ENCODE peak calls at places on chromosome 6, in four cellular contexts. U is A549, Y is tibial artery, A is H9. I is an unnamed sample. For H3K4me1, the result is how much of the 10 kb centered on the place peaks cover.

GRCh38 chr6:111057074-111057752 is 30.1 kb upstream of the SLC16A10 start:
- DNase-seq in U (peak), Y (no peak), A (no peak), I (no peak)

GRCh38 chr6:117168296-117169059 is 96.9 kb upstream of the VGLL2 start:
- DNase-seq in U (no peak), Y (no peak), A (no peak), I (no peak)

GRCh38 chr6:3750324-3751018 is 1.0 kb downstream of the PXDC1 start:
- DNase-seq in U (no peak), Y (peak), A (peak), I (peak)

GRCh38 chr6:157181649-157182048 is 141.7 kb downstream of the TMEM242 start:
- DNase-seq in U (peak), Y (no peak), A (no peak), I (no peak)

GRCh38 chr6:142822882-142823578 is 121.9 kb downstream of the HIVEP2 start:
- DNase-seq in U (peak), Y (no peak), A (peak), I (no peak)

GRCh38 chr6:4466260-4466659 is 309.9 kb upstream of the CDYL start:
- DNase-seq in U (no peak), Y (peak), A (no peak), I (no peak)

GRCh38 chr6:111230351-111231077 is 143.2 kb downstream of the SLC16A10 start:
- DNase-seq in U (no peak), Y (no peak), A (no peak), I (no peak)

GRCh38 chr6:152635949-152636674 is 1.1 kb downstream of the SYNE1 start:
- DNase-seq in U (no peak), Y (no peak), A (peak), I (no peak)

GRCh38 chr6:133817460-133818047 is 71.4 kb upstream of the TCF21 start:
- DNase-seq in U (no peak), Y (no peak), A (peak), I (no peak)

GRCh38 chr6:63486196-63486595 is 86.1 kb upstream of the LOC128125822 start:
- DNase-seq in U (no peak), Y (no peak), A (no peak), I (no peak)

GRCh38 chr6:64104051-64104450 is 468.4 kb downstream of the PHF3 start:
- DNase-seq in U (no peak), Y (no peak), A (no peak), I (no peak)

GRCh38 chr6:161418458-161418945 is 144.6 kb upstream of the AGPAT4 start:
- DNase-seq in U (peak), Y (peak), A (no peak), I (no peak)

GRCh38 chr6:65786815-65787214 is 79.8 kb upstream of the EYS start:
- DNase-seq in U (no peak), Y (no peak), A (no peak), I (no peak)

GRCh38 chr6:16206595-16207037 is 31.8 kb upstream of the GMPR start:
- DNase-seq in U (peak), Y (peak), A (peak), I (no peak)

GRCh38 chr6:105675715-105676397 is 273.0 kb upstream of the PREP start:
- DNase-seq in U (peak), Y (no peak), A (no peak), I (no peak)

GRCh38 chr6:48036316-48036715 is 74.7 kb downstream of the PTCHD4 start:
- DNase-seq in U (no peak), Y (no peak), A (no peak), I (no peak)

GRCh38 chr6:93794161-93794560 is 374.8 kb upstream of the EPHA7 start:
- DNase-seq in U (no peak), Y (no peak), A (no peak), I (no peak)

GRCh38 chr6:149754573-149754972 is 5.0 kb downstream of the PCMT1 start:
- DNase-seq in U (no peak), Y (no peak), A (no peak), I (no peak)

GRCh38 chr6:149752600-149752999 is 3.1 kb downstream of the PCMT1 start:
- DNase-seq in U (no peak), Y (no peak), A (no peak), I (no peak)

GRCh38 chr6:149751239-149751638 is 1.7 kb downstream of the PCMT1 start:
- DNase-seq in U (no peak), Y (no peak), A (no peak), I (no peak)

GRCh38 chr6:149756261-149756636 is 6.7 kb downstream of the PCMT1 start:
- DNase-seq in U (no peak), Y (no peak), A (no peak), I (no peak)

GRCh38 chr6:149755300-149756260 is 6.0 kb downstream of the PCMT1 start:
- DNase-seq in U (no peak), Y (no peak), A (no peak), I (no peak)
- H3K4me1 ChIP-seq in U (under half), Y (under half), A (under half), I (under half)

GRCh38 chr6:73564578-73565345 is 43.9 kb upstream of the EEF1A1 start:
- DNase-seq in U (no peak), Y (no peak), A (no peak), I (no peak)

GRCh38 chr6:73562557-73562956 is 41.7 kb upstream of the EEF1A1 start:
- DNase-seq in U (no peak), Y (no peak), A (no peak), I (no peak)

GRCh38 chr6:73560853-73561407 is 40.1 kb upstream of the EEF1A1 start:
- DNase-seq in U (no peak), Y (no peak), A (no peak), I (no peak)

GRCh38 chr6:73556796-73557195 is 36.0 kb upstream of the EEF1A1 start:
- DNase-seq in U (no peak), Y (no peak), A (no peak), I (no peak)

DNA sequence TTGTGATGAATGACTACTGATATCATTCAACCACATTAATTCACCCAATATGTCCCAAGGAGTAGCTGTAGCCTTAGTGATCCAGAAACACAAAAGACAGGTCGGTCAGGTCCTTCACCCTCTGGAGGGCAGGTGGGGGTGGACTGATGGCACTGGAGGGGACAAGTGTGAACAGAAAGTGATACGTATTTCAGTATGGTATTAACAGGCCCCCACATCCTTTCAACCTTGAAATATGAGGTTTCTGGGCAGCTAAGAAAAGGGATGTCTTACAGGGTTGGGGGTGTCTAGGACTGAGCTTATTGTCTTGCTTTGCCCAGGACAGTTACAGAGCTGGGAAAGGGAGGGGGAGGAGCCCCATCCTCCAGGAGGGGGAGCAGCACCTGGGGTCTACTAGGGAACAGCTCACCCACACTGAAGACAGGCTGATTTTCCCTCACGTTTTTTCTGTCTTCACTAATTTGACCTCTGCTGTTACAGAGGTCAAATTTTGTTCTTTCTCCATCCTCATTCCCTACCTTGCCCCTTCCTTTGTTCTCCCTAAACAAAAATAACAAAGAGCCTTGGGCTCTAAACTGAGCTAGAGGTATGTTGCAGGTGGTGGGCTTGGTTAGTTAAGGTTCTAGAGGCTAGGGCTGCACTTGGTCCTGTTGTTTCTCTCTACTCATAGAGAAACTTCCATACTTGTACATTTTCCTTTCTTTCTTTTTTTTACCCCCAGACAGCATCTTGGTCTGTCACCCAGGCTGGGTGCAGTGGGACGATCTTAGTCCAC is 38.0 kb upstream of the EEF1A1 start:
- DNase-seq in U (no peak), Y (no peak), A (peak), I (no peak)
- H3K27ac ChIP-seq in U (peak), Y (no peak), A (no peak), I (no peak)

GRCh38 chr6:26311385-26312095 is 53.5 kb upstream of the BTN3A2 start:
- DNase-seq in U (peak), Y (no peak), A (peak), I (no peak)
- TF ChIP-seq CTCF in U (no peak), Y (no peak), A (no peak), I (no peak)

GRCh38 chr6:88722691-88723090 is 240.7 kb downstream of the RNGTT start:
- DNase-seq in U (no peak), Y (no peak), A (no peak), I (no peak)

GRCh38 chr6:88728756-88729155 is 234.7 kb downstream of the RNGTT start:
- DNase-seq in U (no peak), Y (no peak), A (peak), I (no peak)

GRCh38 chr6:88730602-88731001 is 232.8 kb downstream of the RNGTT start:
- DNase-seq in U (peak), Y (no peak), A (peak), I (no peak)

DNA sequence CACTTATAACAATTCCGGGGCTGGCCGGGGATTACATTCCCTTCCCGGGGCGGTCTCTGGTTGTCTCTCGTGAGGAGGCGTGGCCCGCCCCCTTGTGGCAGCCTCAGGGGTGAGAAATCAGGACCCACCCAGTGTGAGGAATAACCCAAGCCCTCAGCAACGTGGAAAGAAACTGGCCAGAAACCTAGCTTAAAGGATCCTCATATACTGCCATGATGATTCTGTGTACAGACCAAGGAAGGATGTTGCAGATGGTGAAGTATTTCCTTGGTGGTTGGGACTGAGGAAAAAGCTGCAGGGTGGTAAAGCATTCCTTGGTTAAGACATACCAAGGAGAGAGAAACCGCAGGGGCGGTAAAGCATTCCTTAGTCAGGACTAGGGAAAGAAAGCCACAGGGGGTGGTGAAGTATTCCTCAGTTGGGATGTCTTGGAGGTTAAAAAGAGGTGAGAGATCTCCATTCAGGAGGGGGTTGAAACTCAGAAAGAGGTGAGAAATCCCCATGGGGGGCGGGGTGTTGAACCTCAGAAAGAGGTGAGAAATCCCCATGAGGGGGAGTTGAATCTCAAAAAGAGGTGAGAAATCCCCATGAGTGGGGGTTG is 238.2 kb downstream of the RNGTT start:
- DNase-seq in U (no peak), Y (peak), A (peak), I (no peak)
- H3K4me1 ChIP-seq in U (under half), Y (under half), A (under half), I (under half)

DNA sequence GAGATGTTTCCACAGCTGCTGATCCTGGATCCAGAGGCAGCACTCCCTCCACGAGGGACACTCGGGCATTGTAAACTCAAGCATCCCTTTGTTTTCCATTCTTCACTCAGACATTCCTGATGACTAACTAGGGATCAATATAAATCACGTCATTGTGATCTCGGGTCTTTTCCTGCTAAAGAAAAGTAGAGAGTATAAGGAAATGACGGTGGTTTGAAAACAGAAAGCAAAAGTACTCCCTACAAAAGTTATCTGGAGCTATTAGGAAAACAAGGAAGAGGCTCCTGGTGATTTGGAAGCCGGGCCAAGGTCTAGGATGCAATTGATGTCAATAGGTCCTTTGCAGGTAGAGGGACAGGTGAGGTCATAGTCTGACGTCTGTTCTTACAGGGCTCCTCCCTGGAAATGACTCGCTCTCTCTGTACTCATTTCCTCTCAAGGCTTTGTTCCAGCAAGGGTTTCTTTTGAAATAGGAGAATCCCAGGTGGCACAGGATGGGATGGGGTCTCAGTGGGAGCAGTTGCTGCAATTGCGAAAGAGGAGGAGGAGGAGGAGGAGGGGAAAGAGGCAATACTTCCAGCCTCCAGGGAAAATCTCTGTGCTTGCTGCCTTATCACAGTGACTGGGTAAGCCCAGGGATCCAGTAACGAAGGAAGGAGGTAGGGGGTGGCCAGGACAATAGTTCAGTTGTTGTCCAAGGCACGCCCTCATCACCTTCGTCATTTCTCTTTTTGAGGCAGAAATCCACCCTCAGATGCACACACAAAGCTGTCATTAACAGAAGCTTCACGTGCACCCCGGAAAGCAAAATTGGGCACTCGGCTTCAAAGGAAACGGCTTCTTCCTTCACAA is 222.9 kb downstream of the LY86 start:
- DNase-seq in U (peak), Y (no peak), A (peak), I (no peak)
- H3K27ac ChIP-seq in U (peak), Y (no peak), A (no peak), I (no peak)

GRCh38 chr6:108453601-108454157 is 107.0 kb upstream of the FOXO3 start:
- DNase-seq in U (no peak), Y (no peak), A (no peak), I (no peak)
- TF ChIP-seq CTCF in U (no peak), Y (no peak), A (no peak), I (no peak)

GRCh38 chr6:26199057-26199772 is 112.0 kb downstream of the HFE start:
- DNase-seq in U (peak), Y (no peak), A (peak), I (peak)
- H3K4me1 ChIP-seq in U (under half), Y (under half), A (under half), I (under half)

GRCh38 chr6:34984416-34984815 is 95.4 kb downstream of the ANKS1A start:
- DNase-seq in U (no peak), Y (no peak), A (no peak), I (no peak)

GRCh38 chr6:34985236-34985635 is 96.2 kb downstream of the ANKS1A start:
- DNase-seq in U (no peak), Y (no peak), A (no peak), I (no peak)

GRCh38 chr6:34979994-34980393 is 90.9 kb downstream of the ANKS1A start:
- DNase-seq in U (no peak), Y (no peak), A (no peak), I (no peak)

GRCh38 chr6:34981951-34982350 is 92.9 kb downstream of the ANKS1A start:
- DNase-seq in U (peak), Y (no peak), A (no peak), I (no peak)

GRCh38 chr6:34982424-34982852 is 93.4 kb downstream of the ANKS1A start:
- DNase-seq in U (peak), Y (no peak), A (no peak), I (no peak)
- H3K27ac ChIP-seq in U (peak), Y (no peak), A (no peak), I (no peak)

DNA sequence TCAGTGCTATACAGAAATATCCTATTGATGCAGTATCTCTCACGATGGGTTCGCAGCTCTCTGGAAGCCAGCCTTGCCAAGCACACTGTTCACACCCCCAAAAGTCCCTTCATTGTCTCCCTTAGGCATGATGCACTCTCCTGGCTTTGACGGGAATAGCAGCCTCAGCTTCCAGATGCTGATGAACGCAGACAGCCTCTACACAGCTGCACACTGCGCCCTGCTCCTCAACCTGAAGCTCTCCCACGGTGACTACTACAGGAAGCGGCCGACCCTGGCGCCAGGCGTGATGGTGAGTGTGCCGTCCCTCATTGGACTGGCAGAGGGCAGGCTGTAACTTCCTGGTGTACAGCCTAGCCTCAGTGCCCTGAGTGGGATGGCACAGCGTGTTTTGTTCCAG is 60.0 kb upstream of the PBOV1 start:
- DNase-seq in U (peak), Y (no peak), A (peak), I (no peak)
- TF ChIP-seq CTCF in U (no peak), Y (no peak), A (peak), I (peak)

DNA sequence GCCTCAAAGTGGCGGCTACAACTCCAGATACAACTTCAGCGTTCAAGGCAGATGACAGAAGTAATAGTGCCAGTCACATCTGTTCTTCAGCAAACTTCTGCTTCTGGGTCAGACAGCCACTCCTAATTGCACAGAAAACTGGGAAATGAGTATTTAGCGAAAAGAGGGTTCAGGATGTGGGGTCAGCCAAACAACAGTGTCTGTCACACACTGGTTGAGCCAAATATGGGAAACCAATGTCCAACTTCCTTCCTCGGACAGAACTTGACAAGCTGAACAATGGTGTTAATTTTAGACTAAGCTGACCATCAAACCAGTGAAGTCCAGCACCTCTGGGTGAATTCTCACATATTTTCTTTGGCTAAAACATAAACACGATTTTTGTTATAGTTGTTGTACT is 22.1 kb downstream of the NUDT3 start:
- DNase-seq in U (no peak), Y (no peak), A (no peak), I (no peak)
- H3K4me1 ChIP-seq in U (under half), Y (under half), A (under half), I (under half)